ENCODE peak calls at places on chromosomes 16 and 17, in nine cellular contexts. B, L, W, H, J, V, A, R and S are unnamed samples.
A peak's percentile ranks its signal among the peaks of the same experiment; 100 is the strongest.

GRCh38 chr16:54236761-54237160 is 49.8 kb downstream of the IRX3 start:
- DNase-seq in A (no peak), B (no peak), H (no peak), W (no peak), L (no peak), V (no peak), J (no peak), R (no peak), S (no peak)

GRCh38 chr17:8836821-8837426 is 30.6 kb downstream of the PIK3R6 start:
- DNase-seq in A (no peak), H (no peak), J (no peak), W (no peak), B (no peak), L (no peak), V (no peak), R (peak; percentile 10), S (no peak)

GRCh38 chr16:51409001-51409675 is 258.1 kb upstream of the SALL1 start:
- DNase-seq in V (no peak), B (no peak), L (no peak), J (no peak), R (no peak), H (no peak), A (no peak), W (no peak), S (no peak)

GRCh38 chr16:3461120-3461519 is 17.6 kb downstream of the NAA60 start:
- DNase-seq in W (no peak), L (no peak), H (no peak), V (no peak), B (no peak), J (no peak), R (no peak), A (peak; percentile 51), S (no peak)

GRCh38 chr17:56808503-56808902 is 25.2 kb downstream of the C17orf67 start:
- DNase-seq in V (no peak), A (no peak), R (no peak), J (no peak), B (no peak), L (no peak), W (no peak), H (no peak), S (no peak)

GRCh38 chr16:9797306-9797705 is 384.9 kb downstream of the GRIN2A start:
- DNase-seq in J (no peak), V (peak; percentile 26), H (no peak), B (no peak), L (no peak), A (no peak), W (no peak), R (no peak), S (peak; percentile 40)

GRCh38 chr16:81004646-81005353 is 1.9 kb downstream of the CMC2 start:
- DNase-seq in H (no peak), J (no peak), W (no peak), B (no peak), R (peak; percentile 53), A (peak; percentile 78), V (no peak), L (no peak), S (no peak)

GRCh38 chr17:81638683-81639082 is 1.7 kb downstream of the TSPAN10 start:
- DNase-seq in J (no peak), W (no peak), L (no peak), R (no peak), V (no peak), H (no peak), A (no peak), B (no peak), S (no peak)

GRCh38 chr16:9378876-9379275 is 287.4 kb downstream of the HAPSTR1 start:
- DNase-seq in R (no peak), B (no peak), J (no peak), H (no peak), V (no peak), L (no peak), W (no peak), A (no peak), S (no peak)

DNA sequence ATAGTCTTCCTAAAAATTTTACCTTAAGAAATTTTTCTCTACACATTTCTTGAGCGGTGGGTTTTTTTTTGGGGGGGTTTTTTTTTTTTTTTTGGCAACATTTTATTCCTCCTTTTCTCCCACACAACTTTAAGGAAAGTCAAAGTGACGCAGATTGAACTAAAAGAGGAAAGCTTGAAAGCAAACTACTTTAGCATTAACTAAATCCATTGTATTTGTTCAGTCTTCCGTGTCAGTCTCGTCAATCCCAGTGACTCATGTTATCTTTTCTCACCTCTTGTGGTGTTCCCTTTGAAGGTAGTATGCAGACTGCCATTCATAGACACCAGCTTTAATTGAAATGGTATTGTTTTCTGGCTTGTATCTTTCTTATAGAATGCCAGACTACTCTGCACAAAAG is 39.3 kb downstream of the TADA2A start:
- DNase-seq in R (no peak), J (no peak), V (no peak), W (no peak), H (no peak), B (no peak), A (no peak), L (no peak), S (no peak)
- H3K27ac ChIP-seq in R (no peak overlapping the region), J (no peak overlapping the region), V (no peak overlapping the region), W (no peak overlapping the region), H (no peak overlapping the region), B (peak overlapping the region; percentile 54), A (no peak overlapping the region), L (no peak overlapping the region), S (no peak overlapping the region)

GRCh38 chr16:711084-711483 is 3.8 kb upstream of the METRN start:
- DNase-seq in W (no peak), V (no peak), R (no peak), B (no peak), L (no peak), H (no peak), J (no peak), A (no peak), S (no peak)
- H3K4me1 ChIP-seq in W (peaks cover 17% of the 10 kb centered on the region), V (peaks cover 23% of the 10 kb centered on the region), R (peaks cover 9% of the 10 kb centered on the region), B (peaks cover 18% of the 10 kb centered on the region), L (peaks cover 23% of the 10 kb centered on the region), H (peaks cover 28% of the 10 kb centered on the region), J (no peaks in the 10 kb centered on the region), A (peaks cover 12% of the 10 kb centered on the region), S (peaks cover 14% of the 10 kb centered on the region)

GRCh38 chr17:35241520-35241919 is 1.4 kb upstream of the SLFN5 start:
- DNase-seq in B (no peak), W (peak; percentile 34), R (no peak), V (no peak), A (no peak), J (no peak), L (no peak), H (no peak), S (no peak)

GRCh38 chr17:35239823-35240222 is 3.0 kb upstream of the SLFN5 start:
- DNase-seq in L (no peak), V (no peak), B (no peak), A (no peak), R (no peak), H (no peak), W (no peak), J (no peak), S (no peak)

GRCh38 chr17:35242158-35242804 is 591 bp upstream of the SLFN5 start:
- DNase-seq in V (no peak), L (peak; percentile 85), H (peak; percentile 85), J (peak; percentile 18), W (peak; percentile 80), R (peak; percentile 73), B (peak; percentile 87), A (peak; percentile 57), S (peak; percentile 33)

GRCh38 chr17:35238817-35239216 is 4.1 kb upstream of the SLFN5 start:
- DNase-seq in B (no peak), V (no peak), H (no peak), L (no peak), J (no peak), W (no peak), R (no peak), A (no peak), S (no peak)

GRCh38 chr17:35240861-35241260 is 2.0 kb upstream of the SLFN5 start:
- DNase-seq in H (no peak), V (no peak), R (no peak), J (no peak), B (no peak), A (no peak), L (no peak), W (no peak), S (no peak)
- H3K27ac ChIP-seq in H (no peak overlapping the region), V (no peak overlapping the region), R (no peak overlapping the region), J (no peak overlapping the region), B (no peak overlapping the region), A (no peak overlapping the region), L (no peak overlapping the region), W (peak overlapping the region; percentile 99), S (no peak overlapping the region)

GRCh38 chr17:48530208-48530886 is 464 bp downstream of the HOXB1 start:
- DNase-seq in R (no peak), H (no peak), J (no peak), L (no peak), W (no peak), A (no peak), V (no peak), B (peak; percentile 58), S (no peak)
- H3K4me1 ChIP-seq in R (no peaks in the 10 kb centered on the region), H (no peaks in the 10 kb centered on the region), J (no peaks in the 10 kb centered on the region), L (peaks cover 8% of the 10 kb centered on the region), W (peaks cover 3% of the 10 kb centered on the region), A (no peaks in the 10 kb centered on the region), V (no peaks in the 10 kb centered on the region), B (no peaks in the 10 kb centered on the region), S (no peaks in the 10 kb centered on the region)

DNA sequence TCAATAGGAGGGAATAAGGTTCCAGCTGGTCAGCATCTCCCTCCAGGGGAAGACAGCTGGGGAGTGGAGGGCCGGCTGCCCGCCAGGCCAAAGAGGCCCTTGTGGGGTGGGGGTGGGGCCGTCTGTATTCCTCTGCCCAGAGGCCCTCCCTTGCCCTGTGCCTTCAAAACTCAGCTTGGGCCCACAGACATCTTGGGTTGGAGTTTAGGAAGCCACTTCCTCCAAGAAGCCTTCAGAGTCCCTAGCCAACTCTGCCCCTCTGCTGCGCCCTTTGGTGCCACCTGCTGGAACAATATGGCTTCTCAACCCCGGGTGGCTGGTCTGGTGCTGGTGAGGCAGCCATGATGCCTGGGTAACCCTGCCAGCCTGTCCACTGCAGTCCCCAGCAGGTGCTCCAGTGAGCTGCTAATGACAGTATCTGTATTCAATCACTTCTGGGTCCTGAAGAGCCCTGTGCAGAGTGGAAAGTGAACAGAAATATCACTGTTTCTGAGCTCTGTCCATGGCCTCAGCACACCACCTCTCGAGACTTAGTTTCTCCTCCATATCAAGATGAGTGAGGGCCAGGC is 16.7 kb downstream of the HSD11B2 start:
- DNase-seq in B (no peak), V (no peak), R (peak; percentile 89), W (no peak), L (peak; percentile 78), H (peak; percentile 63), J (no peak), A (peak; percentile 68), S (peak; percentile 33)
- H3K27ac ChIP-seq in B (no peak overlapping the region), V (no peak overlapping the region), R (peak overlapping the region; percentile 73), W (no peak overlapping the region), L (peak overlapping the region; percentile 90), H (peak overlapping the region; percentile 60), J (no peak overlapping the region), A (no peak overlapping the region), S (no peak overlapping the region)